ENCODE peak calls at places on chromosome 2, in eight cellular contexts. C is T-cell, T is mesendoderm, V is nucleus accumbens, W is H4, N is left cardiac atrium, A is Karpas-422, D is endothelial cell. K is an unnamed sample.

GRCh38 chr2:199692489-199692888 is 158.5 kb downstream of the FTCDNL1 start:
- DNase-seq in A (no peak), W (peak; percentile 74), D (no peak), V (peak; percentile 3), C (no peak), N (no peak), T (no peak), K (no peak)

GRCh38 chr2:161556440-161556839 is 67.8 kb upstream of the SLC4A10 start:
- DNase-seq in D (no peak), C (no peak), T (peak; percentile 18), W (no peak), A (no peak), V (no peak), N (no peak), K (no peak)

GRCh38 chr2:17752892-17753802 is 463 bp downstream of the SMC6 start:
- DNase-seq in W (peak; percentile 13), C (peak; percentile 11), A (peak; percentile 94), T (peak; percentile 83), N (peak; percentile 59), V (no peak), D (peak; percentile 60), K (peak; percentile 70)

GRCh38 chr2:62188416-62188815 is 7.5 kb upstream of the B3GNT2 start:
- DNase-seq in A (no peak), C (no peak), D (no peak), W (no peak), V (no peak), T (no peak), N (no peak), K (no peak)

GRCh38 chr2:70513751-70514150 is 39.9 kb downstream of the TGFA start:
- DNase-seq in W (no peak), V (no peak), T (no peak), D (no peak), C (no peak), A (no peak), N (no peak), K (no peak)

GRCh38 chr2:44700824-44701223 is 240.7 kb upstream of the SIX3 start:
- DNase-seq in V (no peak), D (no peak), W (no peak), C (no peak), T (no peak), A (no peak), N (no peak), K (no peak)

GRCh38 chr2:198214108-198214736 is 409.8 kb downstream of the PLCL1 start:
- DNase-seq in N (no peak), T (no peak), A (no peak), C (no peak), W (no peak), V (no peak), D (no peak), K (no peak)

GRCh38 chr2:133526468-133526769 is 41.8 kb downstream of the NCKAP5 start:
- DNase-seq in A (no peak), V (no peak), C (no peak), N (no peak), T (no peak), W (no peak), D (no peak), K (no peak)

GRCh38 chr2:178899664-178900063 is 92.4 kb upstream of the TTN start:
- DNase-seq in D (no peak), V (no peak), N (no peak), W (no peak), T (no peak), A (no peak), C (no peak), K (no peak)